ENCODE peak calls at places on chromosome 12, in nine cellular contexts. H is mesendoderm; S is GM23248; X is NCI-H510A treated with DMSO at 0.1 percent for 48 hours; N is pancreas; O is GM20000; A is stimulated activated CD4-positive, alpha-beta T cell treated with anti-CD3 and anti-CD28 coated beads, Interleukin-15, amount 100 ng/mL, for 1 hour; G is left colon; J is A549. T is an unnamed sample.

GRCh38 chr12:101850199-101850598 is 19.4 kb upstream of the GNPTAB start:
- DNase-seq in H (no peak), S (no peak), X (no peak), N (no peak), O (no peak), A (no peak), G (no peak), J (no peak), T (peak; percentile 55)

GRCh38 chr12:76432733-76433132 is 84.5 kb upstream of the BBS10 start:
- DNase-seq in H (no peak), S (no peak), X (no peak), N (no peak), O (no peak), A (no peak), G (no peak), J (no peak), T (no peak)

GRCh38 chr12:116066381-116067230 is 210.9 kb downstream of the MED13L start:
- DNase-seq in H (peak; percentile 53), S (peak; percentile 63), X (peak; percentile 49), N (peak; percentile 34), O (peak; percentile 23), A (peak; percentile 27), G (peak; percentile 58), J (peak; percentile 34), T (peak; percentile 69)

GRCh38 chr12:117060236-117060926 is 38.8 kb downstream of the TESC start:
- DNase-seq in H (peak; percentile 44), S (no peak), X (no peak), N (no peak), O (no peak), A (no peak), G (no peak), J (no peak), T (no peak)

GRCh38 chr12:120236124-120236398 is 29.5 kb downstream of the PXN start:
- DNase-seq in H (no peak), S (peak; percentile 54), X (no peak), N (no peak), O (no peak), A (no peak), G (no peak), J (no peak), T (no peak)

GRCh38 chr12:6424848-6425247 is 19.9 kb upstream of the CD27 start:
- DNase-seq in H (no peak), S (no peak), X (no peak), N (no peak), O (no peak), A (no peak), G (no peak), J (no peak), T (no peak)

GRCh38 chr12:99948380-99948779 is 36.4 kb downstream of the ANKS1B start:
- DNase-seq in H (no peak), S (no peak), X (no peak), N (no peak), O (no peak), A (no peak), G (no peak), J (no peak), T (no peak)

GRCh38 chr12:69447892-69448291 is 22.3 kb upstream of the FRS2 start:
- DNase-seq in H (no peak), S (no peak), X (no peak), N (no peak), O (no peak), A (no peak), G (no peak), J (no peak), T (no peak)

T was measured in GM12865.